ENCODE peak calls at places on chromosome 19, in five cellular contexts. J, T, M, K and F are unnamed samples.

GRCh38 chr19:17389288-17389687 is 4.7 kb downstream of the CCDC194 start:
- DNase-seq in J (no peak), T (no peak), M (no peak), K (no peak), F (no peak)

GRCh38 chr19:45973564-45974338 is at the start of gene NOVA2:
- DNase-seq in J (peak), T (peak), M (peak), K (no peak), F (peak)

GRCh38 chr19:31002852-31003251 is 346.4 kb downstream of the TSHZ3 start:
- DNase-seq in J (no peak), T (no peak), M (no peak), K (no peak), F (no peak)

GRCh38 chr19:56837892-56838679 is 2.4 kb downstream of the PEG3 start:
- DNase-seq in J (no peak), T (peak), M (no peak), K (no peak), F (no peak)

GRCh38 chr19:35986664-35987570 is 8.1 kb upstream of the SDHAF1 start:
- DNase-seq in J (no peak), T (peak), M (peak), K (no peak), F (no peak)

GRCh38 chr19:47155141-47155540 is 24.5 kb downstream of the SAE1 start:
- DNase-seq in J (no peak), T (peak), M (no peak), K (no peak), F (no peak)

GRCh38 chr19:19451429-19452240 is 46.2 kb downstream of the GATAD2A start:
- DNase-seq in J (peak), T (no peak), M (no peak), K (no peak), F (peak)

GRCh38 chr19:4449022-4449825 is 8.4 kb downstream of the UBXN6 start:
- DNase-seq in J (no peak), T (peak), M (no peak), K (no peak), F (no peak)

GRCh38 chr19:45772912-45773311 is 3.9 kb upstream of the SIX5 start:
- DNase-seq in J (no peak), T (no peak), M (no peak), K (no peak), F (no peak)

GRCh38 chr19:47446534-47447469 is 24.9 kb downstream of the SLC8A2 start:
- DNase-seq in J (no peak), T (no peak), M (peak), K (no peak), F (no peak)

GRCh38 chr19:6476155-6476895 is 5.3 kb downstream of the DENND1C start:
- DNase-seq in J (no peak), T (peak), M (peak), K (peak), F (peak)

GRCh38 chr19:56356944-56357343 is 36.4 kb downstream of the ZNF582 start:
- DNase-seq in J (no peak), T (no peak), M (no peak), K (no peak), F (no peak)

GRCh38 chr19:4730740-4731171 is 7.1 kb upstream of the DPP9 start:
- DNase-seq in J (no peak), T (no peak), M (no peak), K (peak), F (peak)

GRCh38 chr19:21610341-21610740 is 104.9 kb downstream of the ZNF429 start:
- DNase-seq in J (no peak), T (no peak), M (no peak), K (no peak), F (no peak)

GRCh38 chr19:52099497-52100138 is 4.1 kb upstream of the ZNF841 start:
- DNase-seq in J (no peak), T (no peak), M (no peak), K (no peak), F (no peak)

GRCh38 chr19:13096968-13097330 is 5.7 kb downstream of the LYL1 start:
- DNase-seq in J (no peak), T (no peak), M (no peak), K (no peak), F (no peak)

GRCh38 chr19:19137556-19138109 is 645 bp downstream of the TMEM161A start:
- DNase-seq in J (no peak), T (no peak), M (peak), K (no peak), F (no peak)

GRCh38 chr19:21900401-21900800 is 64.4 kb upstream of the ZNF43 start:
- DNase-seq in J (no peak), T (no peak), M (no peak), K (no peak), F (no peak)

GRCh38 chr19:54817670-54818536 is 1.6 kb downstream of the KIR3DL1 start:
- DNase-seq in J (no peak), T (no peak), M (no peak), K (no peak), F (no peak)
- TF ChIP-seq CTCF in J (no peak), T (no peak), M (no peak), K (no peak), F (no peak)

DNA sequence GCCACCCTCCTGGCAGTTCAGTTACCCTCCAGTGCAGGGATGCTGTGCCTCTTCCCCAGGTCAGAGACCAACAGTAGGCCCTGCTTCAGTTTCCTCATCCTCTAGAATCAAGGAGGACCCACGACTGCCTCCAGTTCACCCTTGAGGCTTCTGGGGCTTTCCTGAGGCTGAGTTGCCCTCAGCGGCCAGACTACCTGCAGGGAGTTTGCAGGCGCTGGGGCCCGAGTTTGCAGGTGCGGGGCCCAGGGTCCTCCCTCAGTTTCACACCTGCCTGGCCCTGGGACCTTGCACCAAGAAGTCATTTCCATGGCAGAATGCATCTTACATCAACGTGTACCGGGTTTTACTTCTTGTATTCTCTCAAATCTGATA is 38.9 kb upstream of the C19orf12 start:
- DNase-seq in J (no peak), T (no peak), M (no peak), K (no peak), F (no peak)
- H3K27ac ChIP-seq in J (no peak), T (no peak), M (no peak), K (no peak), F (no peak)

DNA sequence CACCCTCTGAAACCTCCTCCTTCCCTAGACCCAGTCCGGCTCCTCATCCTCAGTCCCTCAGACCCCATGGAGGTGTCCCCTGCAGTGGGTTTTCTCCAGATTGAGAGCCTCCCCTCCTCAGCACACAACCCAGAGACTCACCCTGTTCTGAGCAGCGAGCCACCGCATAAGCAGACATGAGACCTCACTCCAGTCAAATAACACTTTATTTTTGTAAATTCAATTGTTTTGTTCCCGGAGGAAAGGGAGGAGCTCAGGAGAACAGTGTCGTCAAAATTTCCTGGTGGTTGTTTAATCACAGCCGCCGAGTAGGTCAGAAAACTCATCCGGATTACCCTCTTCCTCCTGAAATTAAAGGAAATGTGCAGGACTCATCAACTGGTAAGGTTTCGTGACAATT is 57.5 kb downstream of the ERICH4 start:
- DNase-seq in J (no peak), T (no peak), M (no peak), K (no peak), F (no peak)
- TF ChIP-seq CTCF in J (no peak), T (no peak), M (no peak), K (no peak), F (no peak)

DNA sequence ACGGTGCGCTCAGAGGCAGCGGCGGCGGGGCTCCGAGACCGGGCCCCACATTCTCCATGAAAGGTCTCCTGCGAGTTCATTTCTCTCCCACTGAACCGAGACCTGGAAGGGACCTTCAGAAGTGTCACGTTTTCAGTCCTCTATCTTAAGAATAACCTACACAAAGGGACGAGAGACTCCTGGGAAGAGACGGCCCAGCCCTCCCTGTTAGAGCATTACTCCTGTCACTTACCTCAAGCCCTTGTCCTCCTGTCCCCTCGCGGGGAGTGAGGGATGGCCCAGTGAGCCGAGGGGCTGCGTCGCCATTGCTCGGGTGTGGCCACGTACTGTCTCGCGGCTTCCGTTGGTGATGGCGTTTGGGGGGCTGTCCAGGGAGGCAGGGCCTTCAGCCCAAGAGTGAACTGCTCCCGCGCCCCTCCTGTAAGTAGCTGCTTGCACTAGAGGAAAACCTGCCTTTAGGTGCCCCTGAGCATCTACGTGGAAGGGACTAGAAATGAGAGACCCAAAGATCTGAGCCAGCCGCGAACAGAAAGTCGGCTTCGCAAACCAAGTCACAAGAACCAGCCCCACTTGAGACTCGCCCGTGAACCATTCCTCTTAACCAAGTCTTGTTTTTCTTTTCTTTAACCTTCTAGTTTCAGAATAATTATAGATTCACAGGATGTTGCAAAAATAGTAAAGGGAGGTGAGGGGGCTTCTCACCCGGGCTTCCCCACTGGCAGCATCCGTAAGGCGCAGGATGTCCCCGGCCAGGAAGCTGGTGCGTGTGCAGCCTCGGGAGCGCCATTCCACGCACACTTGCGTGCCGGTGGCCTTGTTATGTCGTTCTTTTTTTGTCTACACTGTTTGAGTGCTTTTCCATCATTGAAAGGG is 21.1 kb upstream of the NDUFS7 start:
- DNase-seq in J (no peak), T (no peak), M (no peak), K (no peak), F (no peak)
- H3K27ac ChIP-seq in J (peak), T (peak), M (no peak), K (no peak), F (no peak)

GRCh38 chr19:11797491-11797890 is 832 bp upstream of the ZNF491 start:
- DNase-seq in J (peak), T (peak), M (peak), K (peak), F (peak)
- TF ChIP-seq CTCF in J (peak), T (peak), M (peak), K (peak), F (peak)

DNA sequence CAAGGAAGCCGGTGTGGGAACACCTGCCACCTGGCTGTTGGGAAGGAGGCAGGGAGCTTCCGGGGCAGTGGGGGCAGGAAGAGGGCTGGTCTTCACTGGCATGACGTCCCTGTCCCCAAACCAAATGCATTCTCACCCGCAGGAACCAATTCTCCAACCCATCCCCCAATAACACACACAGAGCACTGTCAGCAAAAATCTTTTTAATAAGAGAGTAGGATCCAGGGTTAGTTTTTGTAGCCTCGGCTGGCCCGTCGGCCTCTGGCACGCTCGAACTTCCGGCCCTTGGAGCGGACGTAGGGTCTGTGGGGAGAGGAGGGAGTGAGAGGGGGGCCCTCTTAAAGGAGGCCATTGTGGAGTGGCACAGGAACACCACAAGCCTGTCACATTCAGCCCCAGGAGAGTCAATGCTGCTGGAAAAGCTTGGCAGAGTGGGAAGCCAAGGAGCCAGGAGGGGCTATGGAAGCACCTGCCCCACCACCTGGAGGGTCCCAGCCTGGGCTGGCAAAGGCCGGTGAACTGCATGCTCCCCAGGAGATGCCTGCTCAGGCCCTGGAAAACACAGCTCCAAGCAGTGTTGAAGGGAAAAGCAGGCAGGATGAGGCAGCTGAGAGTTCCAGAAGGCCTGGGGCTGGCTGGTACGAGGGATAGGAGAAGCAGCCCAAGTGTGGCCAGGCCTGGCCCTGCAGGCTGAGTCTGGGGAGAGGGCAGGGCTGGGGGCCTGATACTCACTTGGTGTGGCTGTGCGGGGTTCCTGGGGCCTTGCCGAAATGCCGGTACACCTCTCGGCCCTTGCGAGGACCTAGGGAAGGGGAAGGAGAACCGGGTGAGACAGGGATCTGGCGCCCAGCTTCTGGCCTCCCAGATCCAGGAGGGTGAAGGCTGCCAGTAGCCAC is 517 bp upstream of the FAM83E start:
- DNase-seq in J (no peak), T (no peak), M (no peak), K (no peak), F (no peak)
- H3K27ac ChIP-seq in J (no peak), T (no peak), M (peak), K (no peak), F (no peak)

DNA sequence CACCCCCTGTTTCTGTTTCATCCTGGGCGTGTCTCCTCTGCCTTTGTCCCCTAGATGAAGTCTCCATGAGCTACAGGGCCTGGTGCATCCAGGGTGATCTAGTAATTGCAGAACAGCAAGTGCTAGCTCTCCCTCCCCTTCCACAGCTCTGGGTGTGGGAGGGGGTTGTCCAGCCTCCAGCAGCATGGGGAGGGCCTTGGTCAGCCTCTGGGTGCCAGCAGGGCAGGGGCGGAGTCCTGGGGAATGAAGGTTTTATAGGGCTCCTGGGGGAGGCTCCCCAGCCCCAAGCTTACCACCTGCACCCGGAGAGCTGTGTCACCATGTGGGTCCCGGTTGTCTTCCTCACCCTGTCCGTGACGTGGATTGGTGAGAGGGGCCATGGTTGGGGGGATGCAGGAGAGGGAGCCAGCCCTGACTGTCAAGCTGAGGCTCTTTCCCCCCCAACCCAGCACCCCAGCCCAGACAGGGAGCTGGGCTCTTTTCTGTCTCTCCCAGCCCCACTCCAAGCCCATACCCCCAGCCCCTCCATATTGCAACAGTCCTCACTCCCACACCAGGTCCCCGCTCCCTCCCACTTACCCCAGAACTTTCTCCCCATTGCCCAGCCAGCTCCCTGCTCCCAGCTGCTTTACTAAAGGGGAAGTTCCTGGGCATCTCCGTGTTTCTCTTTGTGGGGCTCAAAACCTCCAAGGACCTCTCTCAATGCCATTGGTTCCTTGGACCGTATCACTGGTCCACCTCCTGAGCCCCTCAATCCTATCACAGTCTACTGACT is at the start of gene KLK3:
- DNase-seq in J (no peak), T (no peak), M (no peak), K (no peak), F (no peak)
- TF ChIP-seq CTCF in J (no peak), T (no peak), M (no peak), K (no peak), F (no peak)